ENCODE peak calls at places on chromosomes 5 and 9, in five cellular contexts. One of them, this sample, is unnamed.

GRCh38 chr5:103487822-103488493 is 74.6 kb downstream of the NUDT12 start:
- DNase-seq in NCI-H82: no peak
- DNase-seq in NB4: no peak
- DNase-seq in adipocyte: no peak
- DNase-seq in fibroblast of the aortic adventitia: no peak
- DNase-seq in this sample: no peak

GRCh38 chr9:95023217-95024003 is 294.1 kb downstream of the FANCC start:
- DNase-seq in NCI-H82: no peak
- DNase-seq in NB4: no peak
- DNase-seq in adipocyte: peak
- DNase-seq in fibroblast of the aortic adventitia: peak
- DNase-seq in this sample: no peak

GRCh38 chr9:77453857-77454647 is 194.1 kb downstream of the GNA14 start:
- DNase-seq in adipocyte: no peak
- DNase-seq in fibroblast of the aortic adventitia: no peak
- DNase-seq in NB4: peak
- DNase-seq in NCI-H82: no peak
- DNase-seq in this sample: no peak

GRCh38 chr5:171868236-171868635 is 82.6 kb downstream of the SMIM23 start:
- DNase-seq in fibroblast of the aortic adventitia: peak
- DNase-seq in NB4: no peak
- DNase-seq in NCI-H82: no peak
- DNase-seq in adipocyte: no peak
- DNase-seq in this sample: no peak

GRCh38 chr5:1859099-1859498 is 23.6 kb downstream of the IRX4 start:
- DNase-seq in fibroblast of the aortic adventitia: no peak
- DNase-seq in adipocyte: no peak
- DNase-seq in NB4: no peak
- DNase-seq in NCI-H82: no peak
- DNase-seq in this sample: peak

GRCh38 chr5:119321569-119322311 is 34.1 kb upstream of the TNFAIP8 start:
- DNase-seq in fibroblast of the aortic adventitia: no peak
- DNase-seq in adipocyte: no peak
- DNase-seq in NB4: peak
- DNase-seq in NCI-H82: no peak
- DNase-seq in this sample: no peak

GRCh38 chr9:136031741-136032638 is 63.1 kb downstream of the NACC2 start:
- DNase-seq in NCI-H82: no peak
- DNase-seq in NB4: no peak
- DNase-seq in adipocyte: peak
- DNase-seq in fibroblast of the aortic adventitia: peak
- DNase-seq in this sample: no peak

GRCh38 chr9:113913426-113914195 is 37.5 kb downstream of the ZNF618 start:
- DNase-seq in adipocyte: peak
- DNase-seq in fibroblast of the aortic adventitia: peak
- DNase-seq in NCI-H82: peak
- DNase-seq in NB4: no peak
- DNase-seq in this sample: no peak

GRCh38 chr9:88387035-88387732 is 1.1 kb upstream of the SPIN1 start:
- DNase-seq in adipocyte: peak
- DNase-seq in NB4: peak
- DNase-seq in fibroblast of the aortic adventitia: peak
- DNase-seq in NCI-H82: no peak
- DNase-seq in this sample: no peak

GRCh38 chr5:855771-856530 is 5.2 kb upstream of the ZDHHC11 start:
- DNase-seq in fibroblast of the aortic adventitia: no peak
- DNase-seq in NB4: peak
- DNase-seq in adipocyte: no peak
- DNase-seq in NCI-H82: peak
- DNase-seq in this sample: no peak

GRCh38 chr9:81902601-81903000 is 25.6 kb upstream of the SPATA31D4 start:
- DNase-seq in NCI-H82: no peak
- DNase-seq in fibroblast of the aortic adventitia: peak
- DNase-seq in adipocyte: peak
- DNase-seq in NB4: no peak
- DNase-seq in this sample: no peak

GRCh38 chr9:97811534-97812246 is 41.3 kb upstream of the FOXE1 start:
- DNase-seq in fibroblast of the aortic adventitia: peak
- DNase-seq in adipocyte: peak
- DNase-seq in NB4: peak
- DNase-seq in NCI-H82: no peak
- DNase-seq in this sample: no peak

GRCh38 chr9:110021891-110022290 is 186.1 kb downstream of the C9orf152 start:
- DNase-seq in NCI-H82: no peak
- DNase-seq in NB4: peak
- DNase-seq in adipocyte: peak
- DNase-seq in fibroblast of the aortic adventitia: no peak
- DNase-seq in this sample: no peak

GRCh38 chr5:26889810-26890209 is 148.6 kb downstream of the CDH9 start:
- DNase-seq in fibroblast of the aortic adventitia: no peak
- DNase-seq in adipocyte: no peak
- DNase-seq in NB4: no peak
- DNase-seq in NCI-H82: peak
- DNase-seq in this sample: no peak

GRCh38 chr9:89542461-89543021 is 44.6 kb upstream of the SEMA4D start:
- DNase-seq in NCI-H82: no peak
- DNase-seq in fibroblast of the aortic adventitia: no peak
- DNase-seq in NB4: no peak
- DNase-seq in adipocyte: no peak
- DNase-seq in this sample: no peak

GRCh38 chr5:142514196-142514595 is 171.7 kb downstream of the FGF1 start:
- DNase-seq in fibroblast of the aortic adventitia: no peak
- DNase-seq in NCI-H82: no peak
- DNase-seq in NB4: no peak
- DNase-seq in adipocyte: no peak
- DNase-seq in this sample: no peak

GRCh38 chr5:106321242-106321641 is 1349.5 kb downstream of the EFNA5 start:
- DNase-seq in NCI-H82: no peak
- DNase-seq in fibroblast of the aortic adventitia: peak
- DNase-seq in NB4: peak
- DNase-seq in adipocyte: no peak
- DNase-seq in this sample: no peak